ENCODE peak calls at places on chromosome 16, in seven cellular contexts. L is ascending aorta, F is foreskin fibroblast, R is mammary epithelial cell, Y is ovary, B is adrenal gland, K is choroid plexus epithelial cell. J is an unnamed sample.

GRCh38 chr16:86034421-86034919 is 135.5 kb downstream of the IRF8 start:
- DNase-seq in L (no peak), F (no peak), R (no peak), Y (no peak), B (no peak), K (no peak), J (no peak)

GRCh38 chr16:11799017-11799381 is 1.9 kb upstream of the ZC3H7A start:
- DNase-seq in L (no peak), F (no peak), R (no peak), Y (no peak), B (no peak), K (no peak), J (no peak)

GRCh38 chr16:2987286-2987685 is 7.0 kb upstream of the PKMYT1 start:
- DNase-seq in L (no peak), F (no peak), R (no peak), Y (no peak), B (no peak), K (no peak), J (no peak)

GRCh38 chr16:81778861-81779539 is at the start of gene PLCG2:
- DNase-seq in L (peak), F (peak), R (peak), Y (peak), B (peak), K (peak), J (peak)

GRCh38 chr16:46721885-46722284 is 26.3 kb downstream of the MYLK3 start:
- DNase-seq in L (no peak), F (no peak), R (no peak), Y (no peak), B (no peak), K (no peak), J (no peak)

GRCh38 chr16:17561056-17561455 is 90.3 kb upstream of the XYLT1 start:
- DNase-seq in L (no peak), F (no peak), R (no peak), Y (no peak), B (no peak), K (no peak), J (no peak)

GRCh38 chr16:31474173-31474714 is 2.3 kb downstream of the TGFB1I1 start:
- DNase-seq in L (no peak), F (peak), R (no peak), Y (no peak), B (peak), K (peak), J (no peak)

GRCh38 chr16:2208308-2208707 is 2.4 kb downstream of the BRICD5 start:
- DNase-seq in L (no peak), F (no peak), R (no peak), Y (no peak), B (no peak), K (no peak), J (no peak)

GRCh38 chr16:58628845-58629680 is 563 bp downstream of the CNOT1 start:
- DNase-seq in L (peak), F (peak), R (peak), Y (peak), B (peak), K (peak), J (peak)

GRCh38 chr16:69329369-69330285 is 761 bp downstream of the PDF start:
- DNase-seq in L (peak), F (no peak), R (peak), Y (peak), B (no peak), K (peak), J (no peak)

GRCh38 chr16:83955218-83956130 is 2.4 kb downstream of the OSGIN1 start:
- DNase-seq in L (no peak), F (peak), R (no peak), Y (no peak), B (no peak), K (peak), J (no peak)

GRCh38 chr16:73231379-73231778 is 183.5 kb upstream of the ZFHX3 start:
- DNase-seq in L (no peak), F (no peak), R (no peak), Y (no peak), B (no peak), K (no peak), J (no peak)

GRCh38 chr16:84278968-84279367 is 15.7 kb upstream of the WFDC1 start:
- DNase-seq in L (no peak), F (no peak), R (no peak), Y (no peak), B (no peak), K (no peak), J (no peak)

GRCh38 chr16:1645914-1646525 is 32.1 kb upstream of the JPT2 start:
- DNase-seq in L (no peak), F (peak), R (peak), Y (no peak), B (no peak), K (peak), J (no peak)

GRCh38 chr16:4262303-4262835 is 10.5 kb downstream of the TFAP4 start:
- DNase-seq in L (no peak), F (no peak), R (no peak), Y (peak), B (no peak), K (no peak), J (no peak)

GRCh38 chr16:20807822-20808207 is 1.5 kb downstream of the REXO5 start:
- DNase-seq in L (no peak), F (no peak), R (no peak), Y (no peak), B (no peak), K (no peak), J (no peak)
- H3K4me3 ChIP-seq in L (no peak), F (no peak), R (no peak), Y (no peak), B (no peak), K (no peak), J (no peak)

GRCh38 chr16:27892879-27893278 is 170.6 kb downstream of the GSG1L start:
- DNase-seq in L (no peak), F (no peak), R (no peak), Y (no peak), B (no peak), K (peak), J (no peak)
- TF ChIP-seq CTCF in L (no peak), F (no peak), R (no peak), Y (no peak), B (no peak), K (peak), J (no peak)

DNA sequence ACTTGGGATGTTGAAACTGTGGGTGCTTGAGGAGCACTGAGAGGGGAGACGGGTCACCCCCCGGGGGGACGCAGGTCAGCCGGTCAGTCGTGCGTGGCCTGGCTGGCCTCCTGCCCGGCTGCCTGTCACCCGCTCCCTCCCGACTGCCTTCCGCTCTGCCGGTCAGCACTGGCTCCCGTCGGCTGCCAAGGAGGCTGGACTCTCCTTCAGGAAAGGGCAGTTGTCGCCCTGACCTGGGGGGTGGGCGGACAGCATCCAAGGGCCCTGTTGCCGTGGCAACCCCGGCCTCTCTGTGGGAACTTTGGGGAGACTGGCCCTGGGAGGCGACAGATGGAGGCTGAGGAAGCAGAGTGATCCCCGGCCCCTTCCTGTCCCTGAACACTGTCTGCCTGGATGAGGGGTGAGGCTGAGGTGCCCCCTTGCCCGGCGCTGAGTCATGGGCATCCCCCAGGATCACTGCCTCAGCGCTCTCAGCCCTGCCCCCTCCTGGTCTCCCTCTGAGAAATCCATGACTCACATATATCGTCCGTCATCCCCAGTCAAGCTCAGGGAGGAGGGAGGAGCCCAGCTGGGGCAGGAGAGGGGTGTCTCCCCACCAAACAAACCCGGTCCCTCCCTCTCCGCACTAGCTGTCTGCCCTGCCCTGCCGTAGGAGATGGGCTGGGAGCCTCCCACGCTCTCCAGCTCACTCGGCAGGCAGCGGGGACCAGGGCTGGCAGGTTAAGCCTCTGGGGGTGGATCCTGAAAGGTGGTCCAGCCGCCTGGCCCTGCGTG is at the start of gene ADGRG1:
- DNase-seq in L (peak), F (peak), R (peak), Y (peak), B (peak), K (peak), J (peak)
- H3K4me3 ChIP-seq in L (peak), F (peak), R (peak), Y (peak), B (no peak), K (peak), J (no peak)

DNA sequence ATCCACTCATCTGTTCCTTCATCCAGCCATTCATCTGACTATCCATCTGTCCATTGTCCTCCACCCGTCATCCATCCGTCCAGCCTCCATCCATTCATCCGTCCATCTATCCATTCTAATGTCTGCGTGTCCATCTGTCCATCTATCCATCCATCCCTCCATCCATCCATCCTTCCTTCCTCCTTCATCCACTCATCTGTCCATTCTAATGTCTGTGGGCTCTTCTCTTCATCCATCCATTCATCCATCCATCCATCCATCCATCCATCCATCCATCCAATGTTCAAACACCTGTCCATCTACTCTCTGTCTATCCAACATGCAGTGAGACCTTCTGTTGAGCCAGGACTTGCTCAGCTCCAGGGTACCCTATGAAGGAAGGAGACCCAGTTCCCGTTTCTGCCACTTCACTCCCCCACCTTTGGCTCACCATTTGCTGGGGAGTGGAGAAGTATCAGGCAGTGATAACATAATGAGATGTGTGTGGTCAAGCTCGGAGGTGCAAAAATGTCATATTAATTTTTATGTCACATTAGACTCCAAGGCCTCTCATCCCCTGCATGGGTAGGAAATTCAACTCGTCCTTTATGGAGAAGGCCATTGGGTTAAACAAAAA is 36.5 kb upstream of the ADGRG1 start:
- DNase-seq in L (no peak), F (no peak), R (no peak), Y (no peak), B (no peak), K (no peak), J (peak)
- TF ChIP-seq CTCF in L (no peak), F (no peak), R (no peak), Y (no peak), B (no peak), K (no peak), J (no peak)

GRCh38 chr16:25048146-25048618 is 33.0 kb upstream of the ARHGAP17 start:
- DNase-seq in L (no peak), F (no peak), R (no peak), Y (no peak), B (no peak), K (no peak), J (no peak)

GRCh38 chr16:25052161-25052511 is 37.0 kb upstream of the ARHGAP17 start:
- DNase-seq in L (no peak), F (no peak), R (no peak), Y (no peak), B (no peak), K (no peak), J (no peak)

GRCh38 chr16:25051446-25052160 is 36.4 kb upstream of the ARHGAP17 start:
- DNase-seq in L (no peak), F (peak), R (peak), Y (no peak), B (no peak), K (peak), J (no peak)

DNA sequence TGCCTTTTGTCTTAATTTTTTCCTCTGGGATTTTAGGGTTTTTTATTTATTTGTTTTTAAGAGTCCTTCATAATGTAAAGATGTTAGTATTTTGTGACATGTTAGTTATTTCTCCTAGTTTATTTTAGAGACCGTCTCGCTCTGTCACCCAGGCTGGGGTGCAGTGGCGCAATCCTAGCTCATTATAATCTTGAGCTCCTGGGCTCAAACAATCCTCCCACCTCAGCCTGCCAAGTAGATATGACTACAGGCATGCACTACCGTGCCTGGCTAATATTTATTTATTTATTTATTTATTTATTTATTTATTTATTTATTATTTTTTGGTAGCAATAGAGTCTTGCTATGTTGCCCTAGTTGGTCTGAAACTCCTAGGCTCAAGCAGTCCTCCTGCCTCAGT is 37.4 kb upstream of the ARHGAP17 start:
- DNase-seq in L (no peak), F (no peak), R (no peak), Y (no peak), B (no peak), K (no peak), J (no peak)
- H3K4me3 ChIP-seq in L (peak), F (no peak), R (no peak), Y (no peak), B (no peak), K (no peak), J (no peak)

GRCh38 chr16:55657616-55658015 is 1.8 kb downstream of the SLC6A2 start:
- DNase-seq in L (no peak), F (no peak), R (no peak), Y (no peak), B (no peak), K (no peak), J (no peak)

GRCh38 chr16:55656695-55657092 is 906 bp downstream of the SLC6A2 start:
- DNase-seq in L (peak), F (no peak), R (no peak), Y (no peak), B (no peak), K (no peak), J (no peak)

GRCh38 chr16:55653106-55653505 is 2.7 kb upstream of the SLC6A2 start:
- DNase-seq in L (no peak), F (no peak), R (no peak), Y (no peak), B (no peak), K (no peak), J (no peak)

GRCh38 chr16:55655381-55655708 is 443 bp upstream of the SLC6A2 start:
- DNase-seq in L (peak), F (no peak), R (no peak), Y (no peak), B (no peak), K (no peak), J (no peak)

GRCh38 chr16:55655709-55656694 is at the start of gene SLC6A2:
- DNase-seq in L (peak), F (no peak), R (peak), Y (no peak), B (peak), K (no peak), J (no peak)
- TF ChIP-seq CTCF in L (no peak), F (peak), R (peak), Y (no peak), B (no peak), K (no peak), J (no peak)

GRCh38 chr16:398551-399277 is 1.7 kb downstream of the NME4 start:
- DNase-seq in L (no peak), F (no peak), R (no peak), Y (no peak), B (no peak), K (no peak), J (no peak)

GRCh38 chr16:399278-400019 is 2.2 kb upstream of the DECR2 start:
- DNase-seq in L (no peak), F (no peak), R (no peak), Y (no peak), B (no peak), K (no peak), J (no peak)

GRCh38 chr16:401468-402348 is at the start of gene DECR2:
- DNase-seq in L (peak), F (peak), R (peak), Y (peak), B (peak), K (peak), J (peak)

GRCh38 chr16:397736-398332 is 835 bp downstream of the NME4 start:
- DNase-seq in L (peak), F (peak), R (no peak), Y (peak), B (peak), K (peak), J (peak)

GRCh38 chr16:400061-400540 is 1.6 kb upstream of the DECR2 start:
- DNase-seq in L (no peak), F (no peak), R (no peak), Y (no peak), B (no peak), K (no peak), J (no peak)
- H3K4me3 ChIP-seq in L (no peak), F (no peak), R (no peak), Y (no peak), B (no peak), K (no peak), J (no peak)